ENCODE peak calls at places on chromosome 10, in five cellular contexts. Z, Q, P, J and H are unnamed samples. For H3K79me1, the result is how much of the 10 kb centered on the place peaks cover.

GRCh38 chr10:47195274-47195885 is 104.6 kb upstream of the GDF10 start:
- DNase-seq in Z (no peak), Q (no peak), P (no peak), J (no peak), H (no peak)

GRCh38 chr10:118818621-118819221 is 64.0 kb upstream of the CACUL1 start:
- DNase-seq in Z (no peak), Q (no peak), P (no peak), J (no peak), H (no peak)

GRCh38 chr10:43390791-43391190 is 18.2 kb downstream of the HNRNPF start:
- DNase-seq in Z (peak), Q (no peak), P (no peak), J (no peak), H (peak)

GRCh38 chr10:10366836-10367235 is 650.8 kb upstream of the CELF2 start:
- DNase-seq in Z (no peak), Q (no peak), P (no peak), J (no peak), H (no peak)

GRCh38 chr10:69847458-69847857 is 45.8 kb downstream of the COL13A1 start:
- DNase-seq in Z (peak), Q (no peak), P (no peak), J (no peak), H (no peak)

GRCh38 chr10:69323622-69324021 is 45.3 kb downstream of the HK1 start:
- DNase-seq in Z (no peak), Q (no peak), P (no peak), J (no peak), H (no peak)

GRCh38 chr10:110978204-110978603 is 58.8 kb downstream of the SHOC2 start:
- DNase-seq in Z (peak), Q (peak), P (no peak), J (no peak), H (no peak)

GRCh38 chr10:1297566-1298301 is 241.5 kb downstream of the WDR37 start:
- DNase-seq in Z (no peak), Q (no peak), P (peak), J (no peak), H (peak)

GRCh38 chr10:4234661-4235060 is 449.7 kb upstream of the KLF6 start:
- DNase-seq in Z (peak), Q (no peak), P (no peak), J (no peak), H (no peak)

GRCh38 chr10:131909014-131909808 is 8.4 kb downstream of the PPP2R2D start:
- DNase-seq in Z (no peak), Q (no peak), P (no peak), J (no peak), H (no peak)

GRCh38 chr10:113095419-113095818 is 145.4 kb downstream of the TCF7L2 start:
- DNase-seq in Z (no peak), Q (no peak), P (no peak), J (no peak), H (peak)

GRCh38 chr10:113094114-113094486 is 144.1 kb downstream of the TCF7L2 start:
- DNase-seq in Z (peak), Q (no peak), P (no peak), J (no peak), H (no peak)

GRCh38 chr10:113097046-113097415 is 147.0 kb downstream of the TCF7L2 start:
- DNase-seq in Z (no peak), Q (no peak), P (no peak), J (no peak), H (peak)

GRCh38 chr10:113093188-113094113 is 143.4 kb downstream of the TCF7L2 start:
- DNase-seq in Z (peak), Q (no peak), P (no peak), J (no peak), H (peak)

GRCh38 chr10:113096111-113097045 is 146.3 kb downstream of the TCF7L2 start:
- DNase-seq in Z (no peak), Q (peak), P (no peak), J (no peak), H (peak)
- H4K91ac ChIP-seq in Z (peak), Q (peak), P (no peak), J (no peak), H (no peak)

GRCh38 chr10:12198156-12198555 is 2.2 kb downstream of the CDC123 start:
- DNase-seq in Z (no peak), Q (no peak), P (no peak), J (no peak), H (no peak)

GRCh38 chr10:12195281-12195602 is 449 bp downstream of the NUDT5 start:
- DNase-seq in Z (no peak), Q (peak), P (no peak), J (no peak), H (no peak)

GRCh38 chr10:12195603-12196506 is at the start of the genes CDC123 and NUDT5:
- DNase-seq in Z (peak), Q (peak), P (peak), J (peak), H (peak)

GRCh38 chr10:12194752-12195271 is 879 bp downstream of the NUDT5 start:
- DNase-seq in Z (peak), Q (peak), P (no peak), J (no peak), H (no peak)

DNA sequence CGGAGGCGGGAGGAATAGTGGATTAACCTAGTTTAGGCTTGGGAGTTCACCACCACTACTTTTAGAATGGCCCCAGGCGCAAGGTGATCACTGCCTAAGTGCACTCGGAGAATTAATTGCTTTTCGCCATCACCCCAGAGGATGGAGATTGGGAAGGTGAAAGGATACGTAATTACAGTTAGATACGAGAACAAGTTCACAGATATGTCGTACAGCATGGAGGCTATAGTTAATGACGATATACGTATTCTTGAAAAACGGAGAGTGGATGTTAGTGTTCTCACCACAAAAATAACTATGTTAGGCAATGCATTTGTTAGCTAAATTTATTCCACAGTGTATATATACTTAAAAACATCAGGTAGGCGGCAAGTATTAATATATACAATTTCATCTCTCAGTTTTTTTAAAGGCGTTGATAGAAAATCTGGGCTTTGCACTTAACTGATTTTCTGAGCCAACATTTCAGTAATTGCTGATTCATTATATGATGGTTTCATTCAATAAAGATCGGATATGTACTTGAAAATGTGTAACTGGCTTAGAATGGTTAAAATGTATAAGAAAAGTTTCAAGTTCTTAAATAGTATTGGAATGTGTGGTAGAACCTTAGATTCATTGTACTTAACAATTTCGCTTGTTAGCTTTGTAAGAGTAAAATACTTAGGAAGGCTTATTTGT is 683 bp downstream of the CDC123 start:
- DNase-seq in Z (no peak), Q (no peak), P (no peak), J (no peak), H (no peak)
- H3K18ac ChIP-seq in Z (no peak), Q (no peak), P (peak), J (peak), H (no peak)

GRCh38 chr10:125023862-125024495 is 82.1 kb downstream of the ZRANB1 start:
- DNase-seq in Z (no peak), Q (no peak), P (no peak), J (no peak), H (no peak)
- H3K79me1 ChIP-seq in Z (half or more), Q (under half), P (under half), J (under half), H (under half)

DNA sequence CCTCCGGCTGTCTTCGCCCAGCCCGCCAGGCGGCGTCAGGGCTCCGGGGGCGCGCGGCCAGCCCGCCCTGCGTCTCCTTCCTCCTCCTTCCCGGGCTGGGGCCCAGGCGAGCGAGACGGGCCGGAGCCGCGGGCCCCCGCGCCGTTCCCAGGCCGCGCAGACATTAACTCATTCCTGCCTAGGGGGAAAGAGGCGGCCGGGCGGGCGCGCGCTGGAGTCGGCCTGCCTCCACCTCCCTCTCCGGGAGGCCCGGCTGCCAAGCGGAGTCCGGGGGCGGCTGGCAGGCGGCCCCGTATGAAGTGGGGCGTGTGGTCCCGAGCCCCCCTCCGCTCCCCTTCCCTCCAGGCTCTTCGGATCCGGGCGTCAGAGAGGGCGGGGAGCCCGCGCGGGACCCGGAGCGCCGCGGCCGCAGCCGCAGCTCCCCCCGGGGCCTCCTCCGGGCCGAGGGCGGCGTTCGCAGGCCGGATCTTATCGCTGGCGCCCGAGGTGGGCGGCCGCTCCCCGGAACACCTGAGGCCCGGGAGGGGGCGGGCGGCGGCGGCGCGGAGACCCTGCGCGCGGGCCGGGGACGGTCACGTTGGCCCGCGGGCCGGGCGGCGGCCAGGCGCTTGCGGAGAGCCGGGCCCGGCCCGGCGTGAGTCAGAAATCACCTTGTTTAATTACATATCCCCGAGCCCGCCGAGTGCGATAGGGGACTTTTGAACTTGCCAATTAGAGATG is 43.1 kb downstream of the LDB3 start:
- DNase-seq in Z (peak), Q (peak), P (peak), J (peak), H (peak)
- H4K91ac ChIP-seq in Z (peak), Q (peak), P (no peak), J (no peak), H (no peak)

DNA sequence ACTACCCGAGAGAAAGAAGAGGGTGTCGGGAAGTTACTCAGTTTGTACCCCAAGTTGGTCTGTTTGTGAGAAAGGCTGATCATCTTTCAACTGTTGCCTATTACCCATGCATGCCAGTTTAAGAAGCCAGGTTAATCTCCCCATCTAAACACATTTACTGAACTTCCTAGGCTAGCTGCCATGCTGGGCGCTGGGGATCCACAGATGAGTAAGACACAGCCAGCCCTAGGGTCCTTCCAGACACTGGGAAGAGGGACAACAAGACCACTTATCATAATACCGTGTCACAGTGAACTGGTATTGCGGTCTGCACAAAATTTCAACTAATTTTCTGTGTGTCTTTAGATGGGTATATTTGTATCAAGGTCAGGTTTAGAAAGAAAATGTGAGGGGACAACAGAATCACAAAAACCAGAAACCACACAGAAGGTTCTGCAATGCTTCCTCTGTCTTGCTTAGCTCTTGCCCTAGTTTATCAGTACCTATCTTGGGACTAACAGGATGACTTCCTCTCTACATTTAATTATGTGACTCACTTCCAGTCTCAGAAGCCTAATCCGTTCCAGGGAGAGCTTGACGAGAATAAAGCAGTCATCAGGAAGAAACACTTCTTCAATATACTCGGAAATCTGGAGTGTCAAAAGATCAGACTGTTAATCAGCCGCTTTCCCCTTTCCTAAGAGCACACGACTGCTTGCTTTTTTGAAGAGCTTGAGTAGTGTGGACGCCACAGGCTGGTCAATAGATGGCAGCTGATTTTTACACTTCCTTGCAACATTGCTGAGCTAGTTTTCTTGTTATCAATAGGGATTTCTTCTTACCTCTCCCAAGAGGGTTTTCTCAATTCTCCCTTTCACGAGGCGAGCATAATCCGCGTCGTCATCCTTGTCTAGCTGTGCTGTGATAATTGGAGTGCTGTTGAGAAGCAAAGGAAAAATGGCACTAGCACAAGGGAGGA is 45.7 kb downstream of the POLR3A start:
- DNase-seq in Z (peak), Q (no peak), P (no peak), J (no peak), H (no peak)
- H3K18ac ChIP-seq in Z (no peak), Q (no peak), P (no peak), J (no peak), H (no peak)

GRCh38 chr10:79209831-79210230 is 137.4 kb upstream of the PPIF start:
- DNase-seq in Z (no peak), Q (no peak), P (no peak), J (no peak), H (no peak)
- H3K79me1 ChIP-seq in Z (half or more), Q (under half), P (under half), J (under half), H (under half)

GRCh38 chr10:78931333-78932083 is 137.3 kb upstream of the ZMIZ1 start:
- DNase-seq in Z (peak), Q (no peak), P (no peak), J (no peak), H (no peak)
- H4K91ac ChIP-seq in Z (peak), Q (no peak), P (peak), J (no peak), H (no peak)

DNA sequence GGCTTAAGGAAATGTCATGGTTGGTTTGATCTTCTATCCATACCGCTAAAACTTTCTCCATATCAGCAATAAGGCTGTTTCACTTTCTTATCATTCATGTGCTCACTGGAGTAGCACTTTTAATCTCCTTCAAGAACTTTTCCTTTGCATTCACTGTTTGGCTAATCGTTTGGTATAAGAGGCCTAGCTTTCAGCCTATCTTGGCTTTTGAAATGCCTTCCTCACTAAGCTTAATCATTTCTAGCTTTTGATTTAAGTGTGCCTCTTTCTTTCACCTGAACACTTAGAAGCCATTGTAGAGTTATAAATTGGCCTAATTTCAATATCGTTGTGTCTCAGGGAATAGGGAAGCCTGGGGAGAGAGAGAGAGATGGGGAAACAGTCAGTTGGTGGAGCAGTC is 803.4 kb downstream of the LRMDA start:
- DNase-seq in Z (no peak), Q (no peak), P (no peak), J (no peak), H (no peak)
- H3K18ac ChIP-seq in Z (no peak), Q (no peak), P (no peak), J (no peak), H (no peak)

GRCh38 chr10:109892885-109893284 is 30.4 kb downstream of the XPNPEP1 start:
- DNase-seq in Z (no peak), Q (no peak), P (no peak), J (peak), H (peak)

GRCh38 chr10:109893371-109893770 is 29.9 kb downstream of the XPNPEP1 start:
- DNase-seq in Z (no peak), Q (no peak), P (no peak), J (no peak), H (peak)

GRCh38 chr10:109889867-109890266 is 33.4 kb downstream of the XPNPEP1 start:
- DNase-seq in Z (peak), Q (no peak), P (no peak), J (no peak), H (peak)

GRCh38 chr10:109891105-109891504 is 32.2 kb downstream of the XPNPEP1 start:
- DNase-seq in Z (peak), Q (no peak), P (no peak), J (no peak), H (no peak)

DNA sequence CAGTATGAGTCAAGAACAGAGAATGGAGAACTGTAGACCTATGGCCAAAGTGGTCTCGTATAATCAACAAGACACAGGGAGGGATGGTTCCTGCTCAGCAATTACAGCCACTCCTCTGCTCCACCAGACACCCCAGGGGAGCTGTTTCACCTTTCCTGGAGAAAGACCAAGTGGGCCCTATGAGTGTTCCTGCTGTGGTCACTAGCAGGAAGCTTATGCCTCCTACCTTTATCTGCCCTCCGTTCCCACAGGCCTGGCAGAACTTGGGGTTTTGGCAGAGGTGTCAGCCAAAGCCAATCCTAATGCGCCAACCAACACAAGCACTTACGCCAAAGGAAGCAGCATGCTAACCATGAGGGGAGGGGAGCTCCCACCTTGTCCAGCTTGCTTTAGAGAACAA is 31.2 kb downstream of the XPNPEP1 start:
- DNase-seq in Z (no peak), Q (no peak), P (no peak), J (no peak), H (peak)
- H3K79me1 ChIP-seq in Z (half or more), Q (under half), P (under half), J (under half), H (under half)

DNA sequence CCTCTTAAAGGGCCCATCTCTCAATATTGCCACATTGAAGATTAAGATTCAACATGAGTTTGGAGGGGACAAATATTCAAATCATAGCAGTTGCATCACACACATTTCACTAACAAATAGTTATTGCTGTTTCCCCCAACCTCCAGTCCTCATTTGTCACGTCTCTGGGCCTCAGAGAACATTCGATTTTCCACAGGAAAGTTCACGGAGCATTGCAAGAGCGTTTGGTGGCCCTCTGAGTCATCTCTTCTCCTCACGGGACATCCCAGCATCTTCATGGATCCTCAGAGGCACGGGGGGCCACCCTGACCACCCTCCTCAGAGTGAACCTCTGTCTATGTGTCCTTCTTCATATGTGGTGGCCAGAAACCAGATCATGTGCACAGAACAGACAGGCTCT is 50.3 kb upstream of the CHST15 start:
- DNase-seq in Z (no peak), Q (no peak), P (no peak), J (no peak), H (no peak)
- H4K91ac ChIP-seq in Z (no peak), Q (no peak), P (no peak), J (no peak), H (no peak)